ENCODE peak calls at places on chromosomes 6 and 20, in four cellular contexts. E is AG04449, D is foreskin keratinocyte, H is fibroblast of villous mesenchyme. G is an unnamed sample.
A peak's percentile ranks its signal among the peaks of the same experiment; 100 is the strongest.

GRCh38 chr6:151387581-151387980 is 3.8 kb downstream of the ZBTB2 start:
- DNase-seq in D (peak; percentile 30), H (peak; percentile 41), E (peak; percentile 70), G (no peak)

GRCh38 chr20:25860531-25861150 is 164.0 kb upstream of the ZNF337 start:
- DNase-seq in D (no peak), H (no peak), E (no peak), G (no peak)

GRCh38 chr6:111938710-111939109 is 65.5 kb upstream of the FYN start:
- DNase-seq in E (no peak), D (peak; percentile 81), H (peak; percentile 61), G (peak; percentile 67)

GRCh38 chr20:39974966-39975501 is 714.0 kb downstream of the MAFB start:
- DNase-seq in D (peak; percentile 61), E (no peak), H (no peak), G (no peak)

GRCh38 chr6:112562348-112563220 is 215.5 kb downstream of the RFPL4B start:
- DNase-seq in H (peak; percentile 61), E (no peak), D (no peak), G (no peak)

GRCh38 chr6:35092362-35093117 is 48.6 kb downstream of the TCP11 start:
- DNase-seq in H (peak; percentile 90), E (peak; percentile 50), D (peak; percentile 36), G (peak; percentile 46)

GRCh38 chr20:45378191-45378590 is at the start of gene TP53TG5:
- DNase-seq in H (no peak), D (no peak), E (no peak), G (no peak)

GRCh38 chr6:57313711-57314471 is 3.5 kb upstream of the PRIM2 start:
- DNase-seq in H (peak; percentile 99), D (peak; percentile 99), E (peak; percentile 99), G (peak; percentile 99)

GRCh38 chr6:135181333-135182119 is 418 bp downstream of the MYB start:
- DNase-seq in E (no peak), H (peak; percentile 20), D (peak; percentile 39), G (no peak)

GRCh38 chr6:11556308-11556707 is 18.8 kb downstream of the TMEM170B start:
- DNase-seq in D (no peak), H (no peak), E (no peak), G (no peak)

GRCh38 chr6:11163932-11164331 is 52.4 kb upstream of the ERVFRD-1 start:
- DNase-seq in D (no peak), H (no peak), E (no peak), G (no peak)

GRCh38 chr6:10272591-10272990 is 142.3 kb downstream of the TFAP2A start:
- DNase-seq in E (no peak), D (peak; percentile 30), H (no peak), G (no peak)

GRCh38 chr6:84762941-84763396 is 1.4 kb downstream of the TBX18 start:
- DNase-seq in E (no peak), D (no peak), H (no peak), G (no peak)

GRCh38 chr20:18666803-18667460 is 79.1 kb downstream of the DTD1 start:
- DNase-seq in E (no peak), H (no peak), D (no peak), G (no peak)

GRCh38 chr6:82017316-82017715 is 230.2 kb downstream of the IBTK start:
- DNase-seq in D (peak; percentile 93), E (no peak), H (peak; percentile 97), G (no peak)

GRCh38 chr6:73732845-73733675 is 37.1 kb downstream of the CD109 start:
- DNase-seq in H (peak; percentile 78), D (peak; percentile 37), E (no peak), G (peak; percentile 52)

GRCh38 chr6:73227606-73228255 is 2.4 kb upstream of the KHDC1L start:
- DNase-seq in D (no peak), E (no peak), H (no peak), G (no peak)

GRCh38 chr20:31872406-31872805 is 2.0 kb downstream of the TTLL9 start:
- DNase-seq in E (no peak), D (no peak), H (no peak), G (no peak)

GRCh38 chr20:57647933-57648785 is 27.9 kb upstream of the ZBP1 start:
- DNase-seq in H (no peak), D (no peak), E (no peak), G (no peak)

GRCh38 chr6:108621117-108621516 is 60.4 kb downstream of the FOXO3 start:
- DNase-seq in E (peak; percentile 59), H (peak; percentile 72), D (peak; percentile 70), G (no peak)

GRCh38 chr6:26142026-26142425 is 54.8 kb downstream of the HFE start:
- DNase-seq in E (no peak), H (no peak), D (no peak), G (no peak)

GRCh38 chr6:116101790-116102189 is 1.1 kb downstream of the NT5DC1 start:
- DNase-seq in H (no peak), D (no peak), E (no peak), G (no peak)

GRCh38 chr6:111951439-111952140 is 78.3 kb upstream of the FYN start:
- DNase-seq in D (no peak), E (no peak), H (no peak), G (no peak)

GRCh38 chr6:149242883-149243282 is 74.6 kb upstream of the TAB2 start:
- DNase-seq in H (peak; percentile 21), E (no peak), D (no peak), G (no peak)

GRCh38 chr6:73691512-73691911 is 4.5 kb upstream of the CD109 start:
- DNase-seq in E (no peak), D (peak; percentile 42), H (no peak), G (no peak)

GRCh38 chr6:30259140-30260035 is 46.2 kb upstream of the TRIM26 start:
- DNase-seq in E (no peak), D (peak; percentile 71), H (peak; percentile 75), G (peak; percentile 45)

GRCh38 chr6:137625808-137626207 is 131.6 kb upstream of the OLIG3 start:
- DNase-seq in D (no peak), E (no peak), H (no peak), G (no peak)

GRCh38 chr20:61263084-61263695 is 11.1 kb downstream of the CDH4 start:
- DNase-seq in E (no peak), H (peak; percentile 31), D (no peak), G (no peak)
- TF ChIP-seq CTCF in E (peak; percentile 80), H (peak; percentile 95), D (peak; percentile 79), G (peak; percentile 97)

GRCh38 chr6:17152703-17153102 is 50.9 kb downstream of the STMND1 start:
- DNase-seq in D (no peak), H (no peak), E (no peak), G (no peak)
- TF ChIP-seq CTCF in D (no peak), H (no peak), E (no peak), G (no peak)

DNA sequence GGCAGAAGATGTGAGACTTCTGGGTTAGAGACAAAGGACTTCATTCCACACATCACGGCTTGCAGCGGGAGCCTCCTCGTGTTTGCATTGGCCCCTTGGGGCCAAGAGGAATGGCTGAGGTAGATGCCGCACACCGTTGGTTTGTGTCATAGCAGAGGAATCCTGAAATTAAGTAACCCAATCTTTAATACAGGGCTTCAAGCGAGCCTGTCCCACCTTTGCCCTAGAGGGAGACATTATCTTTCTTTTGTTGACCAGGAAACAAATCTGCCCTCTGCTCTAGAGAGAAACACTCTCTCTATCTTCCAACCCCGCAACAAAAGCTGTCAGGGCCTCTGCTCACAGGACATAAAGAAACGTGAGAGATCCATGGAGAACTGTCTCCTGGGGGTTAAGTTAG is 277.6 kb upstream of the ZFP64 start:
- DNase-seq in E (no peak), H (no peak), D (no peak), G (no peak)
- TF ChIP-seq CTCF in E (no peak), H (no peak), D (no peak), G (no peak)

GRCh38 chr6:156146891-156147290 is 630.3 kb upstream of the ARID1B start:
- DNase-seq in E (no peak), D (no peak), H (no peak), G (no peak)
- TF ChIP-seq CTCF in E (no peak), D (no peak), H (no peak), G (no peak)